ENCODE peak calls at places on chromosomes 4 and X, in four cellular contexts. J, Z, Q and L are unnamed samples.

GRCh38 chr4:38923746-38924145 is 56.1 kb downstream of the FAM114A1 start:
- DNase-seq in J (no peak), Z (no peak), Q (no peak), L (no peak)

GRCh38 chr4:24768604-24769003 is 26.8 kb upstream of the SOD3 start:
- DNase-seq in J (no peak), Z (no peak), Q (no peak), L (no peak)

GRCh38 chr4:124177647-124178425 is 534.7 kb downstream of the ANKRD50 start:
- DNase-seq in J (no peak), Z (no peak), Q (no peak), L (no peak)

GRCh38 chrX:149470960-149471359 is 34.1 kb downstream of the IDS start:
- DNase-seq in J (peak; percentile 66), Z (peak; percentile 71), Q (peak; percentile 80), L (no peak)

GRCh38 chrX:30275498-30275897 is 28.6 kb downstream of the MAGEB1 start:
- DNase-seq in J (no peak), Z (no peak), Q (peak; percentile 10), L (no peak)

GRCh38 chr4:142379277-142380051 is 466.6 kb downstream of the INPP4B start:
- DNase-seq in J (no peak), Z (no peak), Q (no peak), L (no peak)

GRCh38 chr4:18025263-18025662 is 3.7 kb upstream of the LCORL start:
- DNase-seq in J (no peak), Z (no peak), Q (no peak), L (no peak)

GRCh38 chrX:110341189-110342035 is 17.2 kb upstream of the RTL9 start:
- DNase-seq in J (no peak), Z (no peak), Q (no peak), L (no peak)

GRCh38 chr4:95544433-95545103 is 4.2 kb downstream of the UNC5C start:
- DNase-seq in J (no peak), Z (no peak), Q (no peak), L (no peak)

GRCh38 chrX:113384628-113385027 is 544.0 kb upstream of the AMOT start:
- DNase-seq in J (no peak), Z (no peak), Q (no peak), L (no peak)

GRCh38 chr4:146952896-146953295 is 7.2 kb upstream of the TTC29 start:
- DNase-seq in J (no peak), Z (no peak), Q (no peak), L (no peak)

GRCh38 chr4:32251126-32251525 is 1531.0 kb downstream of the PCDH7 start:
- DNase-seq in J (no peak), Z (no peak), Q (no peak), L (no peak)

GRCh38 chr4:1763550-1764080 is 29.5 kb upstream of the FGFR3 start:
- DNase-seq in J (no peak), Z (no peak), Q (peak; percentile 85), L (no peak)

GRCh38 chrX:30607155-30607554 is 29.6 kb upstream of the TASL start:
- DNase-seq in J (no peak), Z (no peak), Q (no peak), L (no peak)

GRCh38 chr4:113368056-113368455 is 318.6 kb downstream of the ANK2 start:
- DNase-seq in J (no peak), Z (no peak), Q (no peak), L (no peak)

GRCh38 chrX:110310000-110310790 is 7.7 kb downstream of the AMMECR1 start:
- DNase-seq in J (no peak), Z (no peak), Q (no peak), L (no peak)

GRCh38 chr4:112817933-112818921 is 181.3 kb downstream of the LARP7 start:
- DNase-seq in J (peak; percentile 80), Z (peak; percentile 90), Q (peak; percentile 7), L (peak; percentile 88)

GRCh38 chrX:120768681-120769080 is 107.0 kb downstream of the CT47B1 start:
- DNase-seq in J (no peak), Z (no peak), Q (no peak), L (no peak)

GRCh38 chrX:40694833-40695232 is 40.5 kb downstream of the MED14 start:
- DNase-seq in J (no peak), Z (no peak), Q (no peak), L (no peak)

GRCh38 chrX:102345916-102346315 is 93.9 kb downstream of the NXF2B start:
- DNase-seq in J (peak; percentile 30), Z (peak; percentile 57), Q (peak; percentile 21), L (peak; percentile 83)

GRCh38 chrX:99572711-99573110 is 837.4 kb downstream of the PCDH19 start:
- DNase-seq in J (no peak), Z (no peak), Q (no peak), L (no peak)

GRCh38 chrX:102154218-102154860 is 1.4 kb downstream of the BEX5 start:
- DNase-seq in J (no peak), Z (no peak), Q (no peak), L (no peak)

GRCh38 chrX:32170481-32170880 is 1040.9 kb downstream of the DMD start:
- DNase-seq in J (no peak), Z (no peak), Q (no peak), L (no peak)

GRCh38 chrX:23332101-23332887 is 2.4 kb upstream of the PTCHD1 start:
- DNase-seq in J (no peak), Z (no peak), Q (no peak), L (no peak)

GRCh38 chrX:39262641-39263040 is 461.4 kb downstream of the MID1IP1 start:
- DNase-seq in J (no peak), Z (no peak), Q (no peak), L (no peak)

GRCh38 chr4:82948647-82949204 is 48.2 kb downstream of the THAP9 start:
- DNase-seq in J (no peak), Z (no peak), Q (no peak), L (no peak)

GRCh38 chr4:177297781-177298391 is 11.8 kb upstream of the NEIL3 start:
- DNase-seq in J (no peak), Z (no peak), Q (no peak), L (no peak)

GRCh38 chr4:113179091-113179490 is 129.6 kb downstream of the ANK2 start:
- DNase-seq in J (no peak), Z (no peak), Q (no peak), L (no peak)

GRCh38 chr4:25847329-25847728 is 15.5 kb downstream of the SEL1L3 start:
- DNase-seq in J (no peak), Z (no peak), Q (no peak), L (no peak)

GRCh38 chrX:21606037-21606436 is 52.1 kb downstream of the KLHL34 start:
- DNase-seq in J (no peak), Z (no peak), Q (no peak), L (no peak)

GRCh38 chr4:108303488-108304177 is 134.9 kb upstream of the LEF1 start:
- DNase-seq in J (no peak), Z (no peak), Q (no peak), L (no peak)

GRCh38 chr4:85952518-85952917 is 407.3 kb downstream of the MAPK10 start:
- DNase-seq in J (no peak), Z (no peak), Q (no peak), L (no peak)

GRCh38 chrX:129695937-129696336 is 41.2 kb upstream of the APLN start:
- DNase-seq in J (no peak), Z (no peak), Q (no peak), L (no peak)

GRCh38 chr4:145041378-145041777 is 56.6 kb downstream of the ANAPC10 start:
- DNase-seq in J (no peak), Z (no peak), Q (no peak), L (no peak)

GRCh38 chrX:122439836-122440235 is 744.2 kb upstream of the GRIA3 start:
- DNase-seq in J (no peak), Z (no peak), Q (no peak), L (no peak)
- H3K9me3 ChIP-seq in J (no peaks in the 10 kb centered on the region), Z (no peaks in the 10 kb centered on the region), Q (peaks cover 1% of the 10 kb centered on the region), L (peaks cover 8% of the 10 kb centered on the region)

GRCh38 chr4:183397741-183398297 is 46.6 kb upstream of the CDKN2AIP start:
- DNase-seq in J (no peak), Z (no peak), Q (no peak), L (no peak)
- H3K4me3 ChIP-seq in J (no peak overlapping the region), Z (peak overlapping the region; percentile 70), Q (no peak overlapping the region), L (peak overlapping the region; percentile 72)

GRCh38 chrX:125436855-125437254 is 117.2 kb downstream of the TEX13C start:
- DNase-seq in J (no peak), Z (no peak), Q (peak; percentile 8), L (no peak)
- H3K9me3 ChIP-seq in J (peaks cover 9% of the 10 kb centered on the region), Z (no peaks in the 10 kb centered on the region), Q (peaks cover 4% of the 10 kb centered on the region), L (no peaks in the 10 kb centered on the region)

GRCh38 chrX:13966071-13966850 is 63.4 kb downstream of the GEMIN8 start:
- DNase-seq in J (no peak), Z (no peak), Q (no peak), L (no peak)
- H3K4me3 ChIP-seq in J (no peak overlapping the region), Z (no peak overlapping the region), Q (no peak overlapping the region), L (no peak overlapping the region)

GRCh38 chrX:155900765-155901164 is 19.6 kb downstream of the VAMP7 start:
- DNase-seq in J (no peak), Z (no peak), Q (no peak), L (no peak)
- H3K9me3 ChIP-seq in J (no peaks in the 10 kb centered on the region), Z (no peaks in the 10 kb centered on the region), Q (no peaks in the 10 kb centered on the region), L (no peaks in the 10 kb centered on the region)

GRCh38 chr4:8730159-8730558 is 137.6 kb downstream of the CPZ start:
- DNase-seq in J (no peak), Z (no peak), Q (no peak), L (peak; percentile 42)

GRCh38 chr4:8732681-8733243 is 138.9 kb downstream of the HMX1 start:
- DNase-seq in J (no peak), Z (no peak), Q (no peak), L (no peak)

GRCh38 chr4:8730681-8731080 is 138.1 kb downstream of the CPZ start:
- DNase-seq in J (no peak), Z (no peak), Q (no peak), L (no peak)

GRCh38 chr4:8731364-8731763 is 138.8 kb downstream of the CPZ start:
- DNase-seq in J (no peak), Z (no peak), Q (no peak), L (no peak)

DNA sequence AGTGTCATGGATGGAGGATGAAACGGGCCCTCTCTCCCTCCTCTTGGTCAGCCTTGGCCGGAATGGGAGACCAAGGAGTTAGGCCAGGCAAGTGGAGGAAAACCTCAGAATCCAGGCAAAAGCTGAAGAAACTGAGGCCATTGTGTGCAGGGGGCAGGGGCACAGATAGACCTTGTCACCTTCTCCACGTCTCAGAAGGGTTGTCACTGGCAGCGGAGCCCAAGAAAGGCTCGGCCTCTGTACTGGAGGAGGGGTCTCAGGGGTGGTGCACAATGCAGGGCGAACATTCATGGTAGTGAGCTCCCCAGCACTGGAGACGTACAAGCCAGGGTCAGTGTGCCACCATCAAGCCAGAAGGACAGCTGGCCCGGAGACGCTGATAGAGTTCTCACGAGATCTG is 139.5 kb downstream of the CPZ start:
- DNase-seq in J (no peak), Z (no peak), Q (no peak), L (no peak)
- H3K4me3 ChIP-seq in J (no peak overlapping the region), Z (no peak overlapping the region), Q (no peak overlapping the region), L (no peak overlapping the region)

DNA sequence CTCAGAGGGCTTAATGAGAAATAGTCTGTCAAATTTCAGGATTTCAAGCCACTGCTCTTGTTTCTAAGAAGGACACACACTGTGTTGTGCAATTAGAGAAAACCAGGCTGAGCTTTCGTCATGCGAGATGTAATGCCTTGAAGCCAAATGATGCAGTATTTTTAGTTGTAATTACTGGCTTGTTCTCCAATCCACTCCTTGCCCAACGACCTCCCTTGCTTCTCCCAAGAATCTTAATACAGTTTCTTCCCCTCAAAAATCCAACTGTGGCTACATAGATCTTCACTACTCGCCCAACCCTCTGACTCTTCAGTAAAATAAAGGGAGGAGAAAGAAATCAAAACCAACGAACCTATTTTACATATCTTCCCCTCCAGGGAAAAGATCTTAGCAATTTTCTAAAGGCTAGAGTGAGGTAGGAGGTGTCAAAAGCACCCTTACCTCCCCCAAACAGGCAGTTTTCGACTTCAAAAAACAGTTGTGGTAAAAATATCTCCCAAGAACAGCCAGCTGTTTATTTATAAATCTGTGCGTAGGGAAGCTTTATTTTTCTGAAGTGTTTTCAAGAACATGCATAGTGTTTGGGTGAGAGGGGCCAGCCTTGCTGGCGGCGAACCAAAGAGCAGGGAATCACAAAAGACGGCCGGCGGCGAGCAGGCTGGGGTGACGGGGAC is 68.7 kb downstream of the MGST2 start:
- DNase-seq in J (no peak), Z (no peak), Q (no peak), L (peak; percentile 79)
- H3K9me3 ChIP-seq in J (no peaks in the 10 kb centered on the region), Z (no peaks in the 10 kb centered on the region), Q (no peaks in the 10 kb centered on the region), L (no peaks in the 10 kb centered on the region)